ENCODE peak calls at places on chromosomes 13 and 19, in seven cellular contexts. One of them, this sample, is unnamed. For H3K27me3, the result is how much of the 10 kb centered on the place peaks cover.

GRCh38 chr19:36797786-36798108 is 25.1 kb upstream of the ZNF850 start:
- DNase-seq in SK-N-SH: no peak
- DNase-seq in GM23338: peak
- DNase-seq in IMR-90: no peak
- DNase-seq in dorsolateral prefrontal cortex: no peak
- DNase-seq in esophagus squamous epithelium: no peak
- DNase-seq in CD8-positive, alpha-beta T cell: no peak
- DNase-seq in this sample: no peak

GRCh38 chr13:77048592-77048991 is 21.6 kb upstream of the FBXL3 start:
- DNase-seq in SK-N-SH: no peak
- DNase-seq in GM23338: peak
- DNase-seq in IMR-90: no peak
- DNase-seq in dorsolateral prefrontal cortex: no peak
- DNase-seq in esophagus squamous epithelium: no peak
- DNase-seq in CD8-positive, alpha-beta T cell: no peak
- DNase-seq in this sample: no peak

GRCh38 chr19:36876993-36877938 is 26.6 kb downstream of the ZNF345 start:
- DNase-seq in SK-N-SH: no peak
- DNase-seq in GM23338: peak
- DNase-seq in IMR-90: no peak
- DNase-seq in dorsolateral prefrontal cortex: no peak
- DNase-seq in esophagus squamous epithelium: no peak
- DNase-seq in CD8-positive, alpha-beta T cell: no peak
- DNase-seq in this sample: no peak

GRCh38 chr13:41528021-41528420 is 70.7 kb downstream of the RGCC start:
- DNase-seq in SK-N-SH: no peak
- DNase-seq in GM23338: no peak
- DNase-seq in IMR-90: no peak
- DNase-seq in dorsolateral prefrontal cortex: no peak
- DNase-seq in esophagus squamous epithelium: no peak
- DNase-seq in CD8-positive, alpha-beta T cell: no peak
- DNase-seq in this sample: no peak

GRCh38 chr19:9622531-9622930 is 1.5 kb upstream of the ZNF561 start:
- DNase-seq in SK-N-SH: no peak
- DNase-seq in GM23338: no peak
- DNase-seq in IMR-90: no peak
- DNase-seq in dorsolateral prefrontal cortex: no peak
- DNase-seq in esophagus squamous epithelium: no peak
- DNase-seq in CD8-positive, alpha-beta T cell: no peak
- DNase-seq in this sample: no peak

GRCh38 chr13:63864171-63864902 is 2448.7 kb upstream of the PCDH20 start:
- DNase-seq in SK-N-SH: no peak
- DNase-seq in GM23338: peak
- DNase-seq in IMR-90: peak
- DNase-seq in dorsolateral prefrontal cortex: no peak
- DNase-seq in esophagus squamous epithelium: no peak
- DNase-seq in CD8-positive, alpha-beta T cell: no peak
- DNase-seq in this sample: no peak

GRCh38 chr13:43757266-43757665 is 29.5 kb downstream of the ENOX1 start:
- DNase-seq in SK-N-SH: no peak
- DNase-seq in GM23338: no peak
- DNase-seq in IMR-90: no peak
- DNase-seq in dorsolateral prefrontal cortex: no peak
- DNase-seq in esophagus squamous epithelium: no peak
- DNase-seq in CD8-positive, alpha-beta T cell: no peak
- DNase-seq in this sample: no peak

GRCh38 chr13:36526897-36527296 is 94.6 kb downstream of the CCNA1 start:
- DNase-seq in SK-N-SH: no peak
- DNase-seq in GM23338: peak
- DNase-seq in IMR-90: no peak
- DNase-seq in dorsolateral prefrontal cortex: no peak
- DNase-seq in esophagus squamous epithelium: no peak
- DNase-seq in CD8-positive, alpha-beta T cell: no peak
- DNase-seq in this sample: no peak

GRCh38 chr19:10604460-10604980 is 17.4 kb upstream of the AP1M2 start:
- DNase-seq in SK-N-SH: peak
- DNase-seq in GM23338: no peak
- DNase-seq in IMR-90: no peak
- DNase-seq in dorsolateral prefrontal cortex: no peak
- DNase-seq in esophagus squamous epithelium: no peak
- DNase-seq in CD8-positive, alpha-beta T cell: peak
- DNase-seq in this sample: peak

GRCh38 chr19:47241919-47242644 is 11.1 kb upstream of the BBC3 start:
- DNase-seq in SK-N-SH: no peak
- DNase-seq in GM23338: no peak
- DNase-seq in IMR-90: no peak
- DNase-seq in dorsolateral prefrontal cortex: no peak
- DNase-seq in esophagus squamous epithelium: no peak
- DNase-seq in CD8-positive, alpha-beta T cell: no peak
- DNase-seq in this sample: no peak

GRCh38 chr13:44382635-44383145 is 9.1 kb downstream of the SERP2 start:
- DNase-seq in SK-N-SH: no peak
- DNase-seq in GM23338: no peak
- DNase-seq in IMR-90: no peak
- DNase-seq in dorsolateral prefrontal cortex: no peak
- DNase-seq in esophagus squamous epithelium: no peak
- DNase-seq in CD8-positive, alpha-beta T cell: no peak
- DNase-seq in this sample: no peak

GRCh38 chr13:112028481-112028880 is 38.5 kb upstream of the SOX1 start:
- DNase-seq in SK-N-SH: no peak
- DNase-seq in GM23338: no peak
- DNase-seq in IMR-90: no peak
- DNase-seq in dorsolateral prefrontal cortex: no peak
- DNase-seq in esophagus squamous epithelium: no peak
- DNase-seq in CD8-positive, alpha-beta T cell: no peak
- DNase-seq in this sample: no peak

GRCh38 chr19:45906221-45906620 is 3.8 kb upstream of the MYPOP start:
- DNase-seq in SK-N-SH: no peak
- DNase-seq in GM23338: no peak
- DNase-seq in IMR-90: peak
- DNase-seq in dorsolateral prefrontal cortex: no peak
- DNase-seq in esophagus squamous epithelium: no peak
- DNase-seq in CD8-positive, alpha-beta T cell: no peak
- DNase-seq in this sample: no peak

GRCh38 chr19:30717381-30717780 is 345.2 kb downstream of the ZNF536 start:
- DNase-seq in SK-N-SH: no peak
- DNase-seq in GM23338: no peak
- DNase-seq in IMR-90: no peak
- DNase-seq in dorsolateral prefrontal cortex: no peak
- DNase-seq in esophagus squamous epithelium: no peak
- DNase-seq in CD8-positive, alpha-beta T cell: no peak
- DNase-seq in this sample: no peak

GRCh38 chr13:29922896-29923295 is 72.5 kb upstream of the UBL3 start:
- DNase-seq in SK-N-SH: no peak
- DNase-seq in GM23338: no peak
- DNase-seq in IMR-90: peak
- DNase-seq in dorsolateral prefrontal cortex: no peak
- DNase-seq in esophagus squamous epithelium: no peak
- DNase-seq in CD8-positive, alpha-beta T cell: no peak
- DNase-seq in this sample: no peak

GRCh38 chr19:44856438-44857083 is 10.5 kb downstream of the NECTIN2 start:
- DNase-seq in SK-N-SH: no peak
- DNase-seq in GM23338: no peak
- DNase-seq in IMR-90: no peak
- DNase-seq in dorsolateral prefrontal cortex: no peak
- DNase-seq in esophagus squamous epithelium: no peak
- DNase-seq in CD8-positive, alpha-beta T cell: no peak
- DNase-seq in this sample: peak

GRCh38 chr19:11535792-11536595 is 2.7 kb upstream of the CNN1 start:
- DNase-seq in SK-N-SH: peak
- DNase-seq in GM23338: peak
- DNase-seq in IMR-90: peak
- DNase-seq in dorsolateral prefrontal cortex: peak
- DNase-seq in esophagus squamous epithelium: peak
- DNase-seq in CD8-positive, alpha-beta T cell: peak
- DNase-seq in this sample: peak

GRCh38 chr13:27622102-27622820 is 569 bp downstream of the POLR1D start:
- DNase-seq in SK-N-SH: peak
- DNase-seq in GM23338: no peak
- DNase-seq in IMR-90: peak
- DNase-seq in dorsolateral prefrontal cortex: no peak
- DNase-seq in esophagus squamous epithelium: no peak
- DNase-seq in CD8-positive, alpha-beta T cell: no peak
- DNase-seq in this sample: no peak

GRCh38 chr13:99199541-99200432 is 867 bp upstream of the UBAC2 start:
- DNase-seq in SK-N-SH: no peak
- DNase-seq in GM23338: no peak
- DNase-seq in IMR-90: no peak
- DNase-seq in dorsolateral prefrontal cortex: no peak
- DNase-seq in esophagus squamous epithelium: no peak
- DNase-seq in CD8-positive, alpha-beta T cell: peak
- DNase-seq in this sample: no peak

GRCh38 chr19:38155453-38155852 is 68.6 kb downstream of the DPF1 start:
- DNase-seq in SK-N-SH: no peak
- DNase-seq in GM23338: peak
- DNase-seq in IMR-90: peak
- DNase-seq in dorsolateral prefrontal cortex: no peak
- DNase-seq in esophagus squamous epithelium: no peak
- DNase-seq in CD8-positive, alpha-beta T cell: no peak
- DNase-seq in this sample: no peak

DNA sequence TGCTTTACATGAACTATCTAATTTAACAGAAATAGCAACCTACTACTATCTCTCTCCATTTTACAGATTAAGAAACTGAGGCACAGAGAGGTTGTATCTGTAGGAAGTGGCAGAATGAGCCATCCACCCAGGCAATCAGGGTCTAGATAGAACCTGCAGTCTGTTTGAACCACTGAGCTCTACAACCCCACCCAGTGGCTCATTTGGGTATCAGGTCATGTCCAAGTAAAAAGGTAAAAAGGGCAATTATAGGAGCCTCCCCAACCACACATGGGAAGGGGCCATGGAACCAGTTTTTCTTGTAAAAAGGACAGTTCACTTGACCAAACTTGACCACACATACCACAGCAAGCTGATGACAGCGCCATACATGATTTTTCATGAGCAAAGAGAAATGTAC is 92.9 kb upstream of the SGCG start:
- DNase-seq in SK-N-SH: peak
- DNase-seq in GM23338: peak
- DNase-seq in IMR-90: peak
- DNase-seq in dorsolateral prefrontal cortex: no peak
- DNase-seq in esophagus squamous epithelium: no peak
- DNase-seq in CD8-positive, alpha-beta T cell: no peak
- DNase-seq in this sample: no peak
- TF ChIP-seq CTCF in SK-N-SH: peak
- TF ChIP-seq CTCF in GM23338: peak
- TF ChIP-seq CTCF in IMR-90: peak
- TF ChIP-seq CTCF in dorsolateral prefrontal cortex: no peak
- TF ChIP-seq CTCF in esophagus squamous epithelium: peak
- TF ChIP-seq CTCF in CD8-positive, alpha-beta T cell: no peak
- TF ChIP-seq CTCF in this sample: peak

DNA sequence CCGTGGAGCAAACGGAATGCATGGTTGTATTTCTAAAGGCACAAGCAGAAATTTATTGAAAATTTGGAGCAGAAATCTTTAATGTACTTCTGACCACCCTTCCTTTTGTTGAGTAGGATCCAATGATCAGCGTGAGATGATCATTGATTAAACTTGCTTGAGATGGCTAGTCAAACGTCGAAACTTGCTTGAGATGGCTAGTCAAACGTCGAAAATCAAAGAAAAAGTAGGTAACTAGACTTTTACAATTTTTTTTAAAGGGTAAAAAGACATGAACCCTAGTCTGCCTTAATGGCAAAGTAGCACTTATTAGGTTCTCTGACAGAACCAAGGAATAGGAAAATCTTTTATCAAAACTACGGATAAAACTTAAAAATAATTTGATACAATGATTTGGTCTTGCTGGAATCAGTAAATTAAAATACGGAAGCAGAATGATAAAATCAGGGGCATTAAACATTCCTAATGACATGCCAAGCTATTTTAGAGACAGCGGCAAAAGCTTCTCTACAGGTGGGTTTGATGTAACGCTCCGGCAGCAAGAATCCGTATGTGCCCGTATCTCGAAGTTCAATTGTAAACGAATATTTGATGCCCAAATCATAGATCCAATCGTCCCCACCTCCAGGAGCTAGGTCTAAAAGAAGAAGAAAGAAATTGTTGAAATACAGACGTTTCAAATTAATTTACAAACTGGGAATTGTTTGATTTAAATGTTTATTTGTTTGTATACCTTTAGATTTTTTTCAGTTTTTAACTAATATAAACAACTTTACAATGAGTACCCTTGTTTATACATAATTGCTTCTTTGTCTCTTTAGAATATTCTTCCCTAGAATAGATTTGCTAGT is 841 bp upstream of the ZC3H13 start:
- DNase-seq in SK-N-SH: peak
- DNase-seq in GM23338: peak
- DNase-seq in IMR-90: no peak
- DNase-seq in dorsolateral prefrontal cortex: no peak
- DNase-seq in esophagus squamous epithelium: no peak
- DNase-seq in CD8-positive, alpha-beta T cell: no peak
- DNase-seq in this sample: no peak
- H3K27me3 ChIP-seq in SK-N-SH: under half
- H3K27me3 ChIP-seq in GM23338: under half
- H3K27me3 ChIP-seq in IMR-90: under half
- H3K27me3 ChIP-seq in dorsolateral prefrontal cortex: under half
- H3K27me3 ChIP-seq in esophagus squamous epithelium: under half
- H3K27me3 ChIP-seq in CD8-positive, alpha-beta T cell: under half
- H3K27me3 ChIP-seq in this sample: under half

GRCh38 chr19:40026597-40026970 is 29.4 kb downstream of the ZNF780B start:
- DNase-seq in SK-N-SH: no peak
- DNase-seq in GM23338: no peak
- DNase-seq in IMR-90: no peak
- DNase-seq in dorsolateral prefrontal cortex: no peak
- DNase-seq in esophagus squamous epithelium: no peak
- DNase-seq in CD8-positive, alpha-beta T cell: no peak
- DNase-seq in this sample: no peak
- H3K4me3 ChIP-seq in SK-N-SH: no peak
- H3K4me3 ChIP-seq in GM23338: no peak
- H3K4me3 ChIP-seq in IMR-90: no peak
- H3K4me3 ChIP-seq in dorsolateral prefrontal cortex: no peak
- H3K4me3 ChIP-seq in esophagus squamous epithelium: no peak
- H3K4me3 ChIP-seq in CD8-positive, alpha-beta T cell: no peak
- H3K4me3 ChIP-seq in this sample: no peak

GRCh38 chr13:39302855-39303254 is 264.6 kb downstream of the NHLRC3 start:
- DNase-seq in SK-N-SH: no peak
- DNase-seq in GM23338: no peak
- DNase-seq in IMR-90: no peak
- DNase-seq in dorsolateral prefrontal cortex: no peak
- DNase-seq in esophagus squamous epithelium: no peak
- DNase-seq in CD8-positive, alpha-beta T cell: no peak
- DNase-seq in this sample: no peak
- TF ChIP-seq CTCF in SK-N-SH: no peak
- TF ChIP-seq CTCF in GM23338: no peak
- TF ChIP-seq CTCF in IMR-90: no peak
- TF ChIP-seq CTCF in dorsolateral prefrontal cortex: no peak
- TF ChIP-seq CTCF in esophagus squamous epithelium: no peak
- TF ChIP-seq CTCF in CD8-positive, alpha-beta T cell: no peak
- TF ChIP-seq CTCF in this sample: no peak

This sample was measured in left ventricle myocardium inferior.